ENCODE peak calls at places on chromosomes 7 and 10, in ten cellular contexts. Q, P, U, L, W, Y, H, Z, E and V are unnamed samples.

GRCh38 chr7:99729501-99730261 is 5.3 kb downstream of the CYP3A7 start:
- DNase-seq in P (no peak), Z (no peak), W (no peak), E (no peak), Q (no peak), L (no peak), Y (no peak), H (no peak), U (no peak), V (no peak)

GRCh38 chr7:40301486-40302065 is 166.8 kb downstream of the SUGCT start:
- DNase-seq in Q (no peak), H (no peak), P (peak), L (no peak), W (no peak), U (no peak), Z (no peak), Y (no peak), E (no peak), V (no peak)

GRCh38 chr7:44377681-44378421 is 52.5 kb upstream of the CAMK2B start:
- DNase-seq in U (no peak), H (no peak), E (no peak), Y (no peak), Z (no peak), Q (no peak), P (no peak), L (no peak), W (no peak), V (no peak)

GRCh38 chr7:73623798-73624668 is at the start of gene MLXIPL:
- DNase-seq in U (peak), L (peak), W (peak), Q (peak), Z (peak), P (peak), E (no peak), Y (peak), H (peak), V (peak)

GRCh38 chr10:3635697-3636096 is 149.3 kb downstream of the KLF6 start:
- DNase-seq in L (no peak), H (no peak), W (no peak), U (no peak), E (no peak), Q (no peak), P (no peak), Y (no peak), Z (no peak), V (no peak)

GRCh38 chr7:41579961-41580935 is 122.6 kb downstream of the INHBA start:
- DNase-seq in W (no peak), P (peak), Y (no peak), E (peak), Z (no peak), U (no peak), L (no peak), Q (no peak), H (no peak), V (peak)

GRCh38 chr10:24418532-24418931 is 209.6 kb downstream of the KIAA1217 start:
- DNase-seq in P (no peak), U (no peak), Q (no peak), W (no peak), H (no peak), Y (no peak), L (no peak), Z (no peak), E (no peak), V (no peak)

GRCh38 chr10:43395571-43396060 is 13.4 kb downstream of the HNRNPF start:
- DNase-seq in L (no peak), Y (no peak), W (no peak), P (peak), H (no peak), E (no peak), U (no peak), Z (no peak), Q (no peak), V (no peak)

GRCh38 chr7:158246960-158247673 is 340.5 kb downstream of the PTPRN2 start:
- DNase-seq in Z (no peak), W (no peak), L (no peak), E (no peak), H (no peak), U (no peak), Y (no peak), Q (no peak), P (no peak), V (no peak)

GRCh38 chr7:79452495-79453265 is 787 bp downstream of the MAGI2 start:
- DNase-seq in H (peak), L (no peak), P (peak), Q (peak), Y (peak), Z (peak), W (peak), U (peak), E (no peak), V (no peak)

GRCh38 chr10:120415709-120416330 is 41.2 kb upstream of the PLPP4 start:
- DNase-seq in Y (no peak), Z (no peak), U (no peak), L (no peak), W (no peak), Q (no peak), H (no peak), P (peak), E (no peak), V (peak)

GRCh38 chr10:103416436-103417147 is 20.2 kb downstream of the PDCD11 start:
- DNase-seq in P (peak), U (peak), E (peak), Y (peak), W (no peak), H (peak), L (no peak), Z (peak), Q (no peak), V (no peak)

GRCh38 chr10:120598377-120598776 is 141.3 kb downstream of the PLPP4 start:
- DNase-seq in Q (no peak), H (peak), Z (no peak), W (no peak), Y (no peak), L (no peak), U (peak), E (no peak), P (no peak), V (no peak)

GRCh38 chr10:120115959-120116358 is 223.4 kb downstream of the SEC23IP start:
- DNase-seq in E (no peak), L (no peak), H (no peak), Z (no peak), Q (no peak), U (no peak), Y (no peak), P (no peak), W (no peak), V (no peak)

GRCh38 chr10:1100143-1100542 is 44.0 kb downstream of the WDR37 start:
- DNase-seq in E (no peak), Z (no peak), L (no peak), U (no peak), Q (no peak), Y (no peak), W (no peak), P (no peak), H (no peak), V (no peak)

GRCh38 chr7:112410087-112410486 is 40.2 kb upstream of the IFRD1 start:
- DNase-seq in Q (no peak), Z (no peak), P (no peak), E (no peak), L (no peak), U (no peak), W (no peak), H (no peak), Y (no peak), V (no peak)

GRCh38 chr10:93461807-93462178 is 20.3 kb downstream of the MYOF start:
- DNase-seq in E (no peak), H (no peak), Z (no peak), W (no peak), L (no peak), U (no peak), Q (no peak), P (no peak), Y (no peak), V (no peak)

GRCh38 chr7:44154703-44155102 is 13.6 kb upstream of the MYL7 start:
- DNase-seq in H (no peak), P (no peak), Z (no peak), E (no peak), L (no peak), Y (no peak), W (no peak), U (no peak), Q (no peak), V (no peak)

GRCh38 chr7:157663061-157663863 is 326.5 kb downstream of the DNAJB6 start:
- DNase-seq in P (peak), L (no peak), H (no peak), Z (no peak), E (no peak), U (no peak), W (no peak), Y (no peak), Q (peak), V (no peak)

GRCh38 chr7:126791306-126791705 is 461.4 kb downstream of the GRM8 start:
- DNase-seq in Z (no peak), E (no peak), P (no peak), L (no peak), W (no peak), H (no peak), Q (no peak), U (no peak), Y (no peak), V (peak)

GRCh38 chr7:22576941-22577927 is 77.2 kb upstream of the STEAP1B start:
- DNase-seq in U (no peak), Q (no peak), W (no peak), E (peak), Y (no peak), Z (no peak), L (no peak), H (no peak), P (peak), V (peak)

GRCh38 chr7:51265066-51265907 is 51.3 kb downstream of the COBL start:
- DNase-seq in E (no peak), U (no peak), L (no peak), Y (no peak), P (no peak), Q (no peak), W (peak), H (no peak), Z (no peak), V (no peak)

GRCh38 chr7:69832356-69832755 is 234.1 kb downstream of the AUTS2 start:
- DNase-seq in H (no peak), Z (no peak), Y (no peak), E (no peak), L (no peak), W (no peak), U (no peak), Q (no peak), P (no peak), V (no peak)

GRCh38 chr7:22435720-22436119 is 64.3 kb downstream of the STEAP1B start:
- DNase-seq in Q (no peak), E (no peak), Y (no peak), P (no peak), L (no peak), H (no peak), U (no peak), Z (no peak), W (no peak), V (no peak)

GRCh38 chr7:49081076-49081475 is 156.7 kb downstream of the CDC14C start:
- DNase-seq in W (no peak), Q (no peak), Y (no peak), H (no peak), Z (no peak), L (no peak), U (no peak), E (no peak), P (no peak), V (no peak)

GRCh38 chr7:115128163-115128562 is 206.3 kb downstream of the MDFIC start:
- DNase-seq in U (no peak), W (no peak), H (no peak), Y (no peak), L (no peak), E (no peak), P (no peak), Q (no peak), Z (no peak), V (no peak)

GRCh38 chr7:95609277-95609971 is 13.1 kb upstream of the PDK4 start:
- DNase-seq in W (no peak), U (no peak), E (no peak), Z (peak), Q (peak), L (no peak), H (no peak), Y (no peak), P (peak), V (no peak)

GRCh38 chr7:46581276-46581675 is 660.2 kb upstream of the IGFBP3 start:
- DNase-seq in Z (no peak), L (no peak), W (no peak), H (no peak), E (no peak), P (no peak), Q (no peak), U (no peak), Y (no peak), V (no peak)

GRCh38 chr7:148473694-148474222 is 116.8 kb upstream of the C7orf33 start:
- DNase-seq in Q (no peak), Z (no peak), P (no peak), E (no peak), L (no peak), U (peak), H (peak), W (no peak), Y (peak), V (no peak)

GRCh38 chr10:125683821-125684220 is 858 bp upstream of the TEX36 start:
- DNase-seq in Z (no peak), H (no peak), W (no peak), E (no peak), Y (no peak), Q (no peak), U (no peak), P (no peak), L (no peak), V (no peak)

GRCh38 chr10:78115135-78115853 is 81.6 kb downstream of the RPS24 start:
- DNase-seq in W (no peak), Z (no peak), H (no peak), Q (no peak), E (no peak), P (no peak), U (no peak), Y (no peak), L (no peak), V (no peak)

GRCh38 chr7:69246758-69247157 is 351.5 kb upstream of the AUTS2 start:
- DNase-seq in L (no peak), Q (no peak), Y (no peak), H (no peak), P (no peak), Z (no peak), U (no peak), E (no peak), W (no peak), V (no peak)

GRCh38 chr7:106617860-106618259 is 43.1 kb downstream of the CCDC71L start:
- DNase-seq in Q (no peak), L (no peak), H (no peak), U (no peak), P (no peak), E (no peak), Y (no peak), Z (no peak), W (no peak), V (no peak)

GRCh38 chr7:57427146-57427545 is 22.8 kb upstream of the ZNF716 start:
- DNase-seq in U (no peak), Z (no peak), Y (no peak), H (no peak), W (no peak), E (no peak), Q (no peak), L (no peak), P (no peak), V (no peak)

GRCh38 chr7:51054231-51054630 is 262.4 kb downstream of the COBL start:
- DNase-seq in Q (no peak), L (no peak), W (no peak), E (no peak), Z (no peak), U (no peak), Y (no peak), P (no peak), H (no peak), V (no peak)

GRCh38 chr7:12481722-12482121 is 78.1 kb upstream of the VWDE start:
- DNase-seq in Z (no peak), P (no peak), W (no peak), Q (no peak), U (no peak), Y (no peak), E (no peak), H (no peak), L (no peak), V (no peak)
- H3K4me3 ChIP-seq in Z (no peak), P (no peak), W (no peak), Q (no peak), U (no peak), Y (no peak), E (no peak), H (no peak), L (no peak), V (no peak)

GRCh38 chr10:51073461-51074237 is 638 bp upstream of the PRKG1 start:
- DNase-seq in L (no peak), P (no peak), W (no peak), Y (peak), Q (peak), Z (no peak), U (peak), E (no peak), H (no peak), V (no peak)

GRCh38 chr10:51074238-51075028 is at the start of gene PRKG1:
- DNase-seq in W (peak), Q (peak), L (peak), E (peak), U (peak), Y (peak), H (peak), Z (peak), P (peak), V (peak)

GRCh38 chr10:51076442-51076841 is 2.2 kb downstream of the PRKG1 start:
- DNase-seq in E (no peak), L (no peak), H (peak), Y (no peak), Q (no peak), U (no peak), Z (no peak), P (no peak), W (no peak), V (peak)

GRCh38 chr10:51077507-51077906 is 3.2 kb downstream of the PRKG1 start:
- DNase-seq in U (no peak), Z (no peak), H (no peak), L (no peak), E (no peak), Y (no peak), W (no peak), P (no peak), Q (no peak), V (no peak)

DNA sequence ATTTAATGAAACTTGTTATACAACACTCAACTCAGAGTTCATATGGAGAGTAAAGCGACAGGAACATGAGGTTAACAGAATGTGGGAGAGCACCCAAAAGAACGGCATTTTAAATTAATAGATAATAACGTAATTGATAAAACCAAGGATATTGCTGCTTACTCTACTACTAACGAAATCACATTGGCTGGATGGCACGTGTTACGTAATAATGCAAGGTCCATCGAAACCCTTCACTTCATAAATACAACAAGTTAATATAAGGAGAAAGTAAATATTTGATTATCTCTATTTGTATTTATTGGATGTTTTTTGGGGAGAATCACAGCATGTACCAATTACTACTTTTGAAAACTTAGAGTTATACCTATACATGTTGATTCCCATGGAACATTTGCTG is 1.5 kb downstream of the PRKG1 start:
- DNase-seq in W (no peak), L (no peak), Q (no peak), H (no peak), E (no peak), P (no peak), Y (no peak), Z (no peak), U (no peak), V (no peak)
- H3K4me3 ChIP-seq in W (no peak), L (no peak), Q (peak), H (peak), E (peak), P (no peak), Y (peak), Z (no peak), U (no peak), V (peak)

GRCh38 chr7:1910827-1911226 is 240.8 kb downstream of the ELFN1 start:
- DNase-seq in Z (no peak), E (no peak), Q (no peak), P (no peak), W (peak), L (no peak), H (no peak), U (no peak), Y (no peak), V (no peak)

GRCh38 chr7:1911571-1911970 is 241.5 kb downstream of the ELFN1 start:
- DNase-seq in E (no peak), Z (no peak), L (no peak), P (no peak), U (no peak), Y (no peak), W (peak), H (no peak), Q (peak), V (no peak)

GRCh38 chr7:1914321-1914720 is 244.2 kb downstream of the ELFN1 start:
- DNase-seq in E (no peak), P (no peak), Y (no peak), Q (peak), L (no peak), W (peak), U (no peak), H (no peak), Z (no peak), V (no peak)

GRCh38 chr7:1913290-1914282 is 243.5 kb downstream of the ELFN1 start:
- DNase-seq in P (no peak), W (peak), Y (no peak), E (no peak), Z (no peak), Q (peak), L (no peak), H (no peak), U (no peak), V (no peak)

DNA sequence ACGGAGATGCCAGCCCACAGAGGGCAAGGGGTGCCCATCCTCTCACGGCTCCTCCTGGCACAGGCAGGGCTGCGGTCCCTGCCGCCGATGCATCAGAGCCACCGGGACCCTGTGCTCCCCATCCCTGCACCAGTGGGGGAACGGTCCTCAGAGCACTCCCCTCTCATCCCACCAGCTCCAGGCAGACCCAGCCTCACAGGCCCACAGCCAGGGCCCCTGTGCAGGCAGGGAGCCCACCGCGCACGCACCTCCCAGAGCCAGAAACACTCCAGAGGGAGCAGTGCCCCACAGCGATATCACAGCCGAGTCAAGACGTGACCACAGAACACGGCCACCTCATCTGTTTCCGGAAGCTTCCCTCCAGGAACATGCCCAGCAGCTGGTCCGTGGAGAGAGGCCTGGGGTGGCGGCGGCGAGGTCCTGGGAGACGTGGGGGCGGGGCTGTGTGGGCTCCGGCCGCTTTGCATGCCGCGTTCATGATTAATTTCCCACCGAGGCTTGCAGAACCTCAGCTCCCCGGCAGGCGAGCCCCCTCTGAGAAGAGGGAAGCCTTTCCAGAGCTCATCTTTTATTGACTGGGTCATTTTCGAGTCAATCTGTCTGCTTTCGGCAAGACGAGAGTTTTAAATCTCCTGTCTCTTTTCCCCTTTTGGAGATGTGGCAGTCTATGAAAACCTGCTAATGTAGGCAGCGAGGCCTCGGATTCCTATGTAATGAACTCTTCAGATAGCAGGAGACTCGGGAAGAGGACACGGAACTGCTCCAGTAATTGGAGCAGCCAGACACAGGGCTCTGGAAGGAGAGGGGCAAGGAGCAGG is 242.6 kb downstream of the ELFN1 start:
- DNase-seq in P (peak), Z (no peak), W (peak), Y (no peak), L (no peak), E (peak), H (no peak), U (peak), Q (peak), V (no peak)
- H3K4me3 ChIP-seq in P (no peak), Z (no peak), W (no peak), Y (no peak), L (no peak), E (peak), H (no peak), U (no peak), Q (no peak), V (no peak)

DNA sequence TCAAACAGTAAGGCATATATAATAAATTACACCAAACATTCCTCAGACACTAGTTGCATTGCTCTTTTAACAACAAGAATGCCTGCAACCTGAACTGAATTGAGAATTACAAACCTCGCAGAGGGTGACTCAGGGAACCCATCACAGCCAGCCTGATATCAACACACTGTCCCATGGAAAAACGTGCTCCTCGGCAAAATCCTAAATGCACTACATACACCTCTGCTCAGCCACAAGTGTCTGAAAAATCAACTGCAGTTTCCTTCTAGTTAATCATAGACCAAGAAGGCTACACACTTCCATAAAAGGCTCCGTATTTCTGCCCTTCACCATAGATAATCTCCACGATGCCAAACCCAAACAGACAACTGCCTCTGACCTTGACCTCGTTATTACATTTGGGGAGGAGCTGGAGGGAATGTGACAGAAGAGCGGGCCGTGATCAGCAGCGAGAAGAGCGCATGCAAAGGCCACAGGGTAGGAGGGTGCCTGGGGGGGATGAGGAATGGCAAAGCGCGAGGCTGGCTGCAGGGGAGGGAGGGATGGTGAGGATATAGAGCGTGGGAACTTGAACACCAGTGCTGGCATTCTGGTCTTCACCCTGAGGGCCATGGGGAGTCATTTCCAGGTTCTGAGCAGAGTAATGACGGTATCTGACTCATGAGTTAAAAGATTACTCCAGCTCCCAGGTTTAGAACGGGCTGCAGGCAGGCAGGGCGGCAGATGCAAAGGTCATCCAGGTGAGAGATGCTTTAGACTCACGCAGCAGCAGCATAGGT is 201.9 kb upstream of the FRMD4A start:
- DNase-seq in Z (peak), P (peak), L (no peak), W (peak), U (peak), E (no peak), H (no peak), Q (no peak), Y (no peak), V (no peak)
- H3K4me3 ChIP-seq in Z (peak), P (no peak), L (no peak), W (no peak), U (no peak), E (no peak), H (no peak), Q (no peak), Y (no peak), V (no peak)